ENCODE peak calls at places on chromosomes 13 and 19, in four cellular contexts. F is HFFc6, T is fibroblast of pulmonary artery, I is retinal pigment epithelial cell. V is an unnamed sample.

GRCh38 chr13:64453831-64454230 is 2776.3 kb downstream of the PCDH9 start:
- DNase-seq in F (no peak), T (no peak), I (no peak), V (no peak)

GRCh38 chr13:91553584-91553983 is 155.2 kb downstream of the GPC5 start:
- DNase-seq in F (no peak), T (no peak), I (no peak), V (no peak)

GRCh38 chr13:73059460-73060250 is 850 bp downstream of the KLF5 start:
- DNase-seq in F (peak), T (no peak), I (no peak), V (no peak)

GRCh38 chr13:49218493-49219051 is 1.6 kb upstream of the MLNR start:
- DNase-seq in F (no peak), T (no peak), I (peak), V (no peak)

GRCh38 chr13:113970810-113971470 is 2.9 kb downstream of the C13orf46 start:
- DNase-seq in F (no peak), T (peak), I (peak), V (peak)

GRCh38 chr13:52903320-52903719 is 54.9 kb upstream of the PCDH8 start:
- DNase-seq in F (no peak), T (no peak), I (no peak), V (no peak)

GRCh38 chr19:44587863-44588752 is 25.3 kb upstream of the IGSF23 start:
- DNase-seq in F (peak), T (peak), I (peak), V (peak)

GRCh38 chr19:14366529-14366928 is 14.7 kb upstream of the ADGRE5 start:
- DNase-seq in F (peak), T (peak), I (peak), V (peak)

GRCh38 chr19:10074153-10074552 is 12.0 kb upstream of the SHFL start:
- DNase-seq in F (peak), T (peak), I (no peak), V (no peak)

GRCh38 chr19:33432408-33433170 is 59.1 kb downstream of the CEBPG start:
- DNase-seq in F (no peak), T (no peak), I (no peak), V (no peak)

GRCh38 chr13:33932765-33933406 is 114.9 kb downstream of the RFC3 start:
- DNase-seq in F (no peak), T (peak), I (no peak), V (peak)

GRCh38 chr19:31553112-31553843 is 204.0 kb upstream of the TSHZ3 start:
- DNase-seq in F (no peak), T (no peak), I (no peak), V (no peak)

GRCh38 chr19:34808566-34808965 is 35.6 kb upstream of the ZNF599 start:
- DNase-seq in F (peak), T (peak), I (peak), V (peak)

GRCh38 chr13:61410669-61411297 is 4.9 kb downstream of the PCDH20 start:
- DNase-seq in F (no peak), T (peak), I (no peak), V (peak)

GRCh38 chr13:37791699-37792098 is 77.9 kb downstream of the TRPC4 start:
- DNase-seq in F (peak), T (peak), I (no peak), V (no peak)

GRCh38 chr13:113934576-113934975 is 39.3 kb downstream of the C13orf46 start:
- DNase-seq in F (no peak), T (no peak), I (no peak), V (no peak)

GRCh38 chr13:47945738-47946137 is 55.3 kb downstream of the SUCLA2 start:
- DNase-seq in F (no peak), T (peak), I (no peak), V (no peak)

GRCh38 chr13:28401303-28402056 is 93.4 kb downstream of the FLT1 start:
- DNase-seq in F (peak), T (peak), I (no peak), V (no peak)
- TF ChIP-seq CTCF in F (peak), T (no peak), I (no peak), V (no peak)

GRCh38 chr13:40318366-40318765 is 348.1 kb downstream of the FOXO1 start:
- DNase-seq in F (no peak), T (peak), I (peak), V (no peak)
- TF ChIP-seq CTCF in F (no peak), T (no peak), I (no peak), V (no peak)

GRCh38 chr13:110946171-110946570 is 31.3 kb upstream of the ANKRD10 start:
- DNase-seq in F (no peak), T (no peak), I (no peak), V (no peak)

GRCh38 chr13:110944968-110945952 is 30.4 kb upstream of the ANKRD10 start:
- DNase-seq in F (no peak), T (no peak), I (no peak), V (no peak)

GRCh38 chr13:110942248-110942981 is 27.5 kb upstream of the ANKRD10 start:
- DNase-seq in F (no peak), T (peak), I (no peak), V (no peak)

GRCh38 chr13:110949116-110949515 is 34.2 kb upstream of the ANKRD10 start:
- DNase-seq in F (no peak), T (no peak), I (no peak), V (no peak)

DNA sequence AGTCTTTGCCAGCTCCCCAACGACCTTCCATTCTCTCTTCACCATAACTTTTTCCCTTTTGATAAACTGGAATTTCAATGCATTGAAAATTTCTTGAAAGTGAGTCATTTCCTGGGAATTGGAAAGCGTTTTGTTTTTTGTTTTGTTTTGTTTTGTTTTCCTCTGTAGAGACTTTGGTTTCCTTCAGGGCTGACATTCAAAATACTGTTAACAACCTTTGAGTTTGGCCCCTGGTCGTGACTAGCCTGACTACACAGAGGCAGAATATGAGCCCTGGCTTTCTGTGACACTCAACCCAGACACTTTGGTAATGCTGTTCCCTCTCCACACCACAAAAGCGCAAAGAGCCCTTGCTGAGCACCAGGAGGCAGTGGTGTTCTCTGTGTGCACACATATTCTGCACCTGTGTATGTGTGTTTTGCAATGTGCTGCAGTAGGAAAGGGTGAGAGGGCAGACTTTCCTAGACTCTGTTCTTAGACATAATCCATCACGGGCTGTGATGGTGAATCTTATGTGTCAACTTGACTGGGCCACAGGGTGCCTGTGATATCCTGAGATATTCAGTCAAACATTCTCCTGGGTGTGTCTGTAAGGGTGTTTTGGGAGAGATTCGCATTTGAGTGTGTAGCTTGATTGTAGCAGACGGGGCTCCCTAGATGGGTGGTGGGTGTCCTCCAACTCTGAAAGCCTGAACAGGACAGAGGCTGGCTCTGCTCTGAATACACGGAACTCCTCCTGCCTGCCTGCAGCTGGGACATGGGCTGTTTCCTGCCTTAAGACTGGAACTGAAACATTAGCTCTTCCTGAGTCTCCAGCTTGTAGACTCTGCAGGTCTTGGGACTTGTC is 29.5 kb upstream of the ANKRD10 start:
- DNase-seq in F (peak), T (peak), I (peak), V (peak)
- TF ChIP-seq CTCF in F (peak), T (peak), I (peak), V (peak)

GRCh38 chr19:5519076-5519475 is 48.7 kb downstream of the TINCR start:
- DNase-seq in F (no peak), T (no peak), I (no peak), V (no peak)

GRCh38 chr19:5520501-5520900 is 47.3 kb downstream of the TINCR start:
- DNase-seq in F (no peak), T (no peak), I (no peak), V (no peak)

GRCh38 chr19:5514001-5514400 is 53.8 kb downstream of the TINCR start:
- DNase-seq in F (no peak), T (no peak), I (no peak), V (no peak)

DNA sequence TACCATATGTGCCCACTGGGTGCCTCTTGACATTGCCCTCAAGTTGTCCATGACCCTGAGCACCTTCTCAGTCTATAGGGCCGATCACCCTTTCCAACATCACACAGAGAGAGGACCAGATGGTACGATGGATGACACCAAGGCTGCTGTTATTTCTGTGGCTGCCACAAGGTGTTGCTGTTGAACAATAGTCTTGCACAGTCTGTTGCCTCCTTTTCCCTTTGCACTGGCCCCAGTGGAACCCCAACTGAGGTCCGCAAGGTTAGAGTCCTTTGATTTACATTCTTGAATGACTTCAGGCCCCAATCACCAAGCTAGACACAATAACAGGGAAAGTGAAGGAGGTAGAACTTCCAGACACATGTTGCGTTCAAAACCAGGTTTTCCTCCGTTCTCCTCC is 52.0 kb downstream of the TINCR start:
- DNase-seq in F (no peak), T (no peak), I (no peak), V (no peak)
- TF ChIP-seq CTCF in F (peak), T (peak), I (peak), V (peak)

DNA sequence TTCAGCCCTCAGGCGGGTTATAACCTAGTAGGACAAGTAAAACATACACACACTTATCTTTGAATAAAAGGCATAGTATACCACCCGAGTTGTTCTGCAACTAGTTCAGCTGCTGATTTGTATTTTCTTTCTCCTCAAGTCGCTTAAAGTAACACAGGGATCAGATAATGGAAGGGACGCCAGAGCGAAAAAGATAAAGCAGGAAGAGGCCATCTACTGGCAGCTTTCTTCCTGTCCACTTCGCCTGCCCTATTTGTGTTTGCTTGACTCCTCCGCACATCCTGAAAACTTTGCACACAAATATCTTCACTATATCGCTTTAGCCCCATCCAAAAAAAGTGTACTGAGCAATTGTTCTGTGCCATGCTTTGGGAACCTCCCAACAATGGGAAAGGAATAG is 238.0 kb upstream of the SOX21 start:
- DNase-seq in F (no peak), T (peak), I (no peak), V (no peak)
- TF ChIP-seq CTCF in F (peak), T (peak), I (peak), V (peak)

DNA sequence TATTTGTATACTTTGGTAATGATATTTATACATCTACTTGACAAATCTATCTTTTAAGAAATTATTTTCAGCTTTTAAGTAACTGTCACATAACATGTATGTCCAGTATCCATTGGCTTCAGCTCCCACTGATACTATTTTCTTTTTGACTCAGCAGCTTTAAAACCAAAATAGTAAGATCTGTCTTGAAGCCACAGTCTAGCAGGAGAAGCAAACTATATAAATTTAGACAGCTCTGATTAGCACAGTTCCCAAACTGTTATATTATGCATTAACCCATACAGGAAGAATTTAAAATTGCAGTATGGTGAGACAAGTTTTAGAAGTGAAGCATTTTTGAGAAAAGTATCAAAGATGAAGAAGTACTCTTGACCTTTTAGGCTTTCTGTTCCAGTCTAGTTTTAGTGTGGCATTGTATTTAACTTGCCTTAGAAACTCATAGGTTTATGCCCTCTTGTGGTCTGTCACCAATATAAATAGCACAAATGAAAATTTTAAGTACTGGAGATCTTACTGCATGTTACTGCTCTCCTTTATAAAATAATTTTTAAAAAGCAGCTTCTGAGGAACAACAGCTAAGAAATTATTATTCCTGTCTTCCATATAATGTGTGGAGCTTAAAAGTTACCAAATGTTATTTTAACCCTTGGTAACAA is 24.7 kb downstream of the URI1 start:
- DNase-seq in F (peak), T (peak), I (no peak), V (no peak)
- TF ChIP-seq CTCF in F (peak), T (peak), I (peak), V (peak)

GRCh38 chr13:23950736-23951510 is 53.6 kb upstream of the C1QTNF9B start:
- DNase-seq in F (no peak), T (no peak), I (no peak), V (no peak)
- TF ChIP-seq CTCF in F (peak), T (peak), I (peak), V (peak)

GRCh38 chr19:1843646-1844394 is 4.5 kb downstream of the REXO1 start:
- DNase-seq in F (no peak), T (no peak), I (no peak), V (no peak)
- TF ChIP-seq CTCF in F (peak), T (peak), I (peak), V (no peak)

GRCh38 chr13:77274126-77274525 is 52.8 kb downstream of the MYCBP2 start:
- DNase-seq in F (no peak), T (no peak), I (no peak), V (no peak)
- TF ChIP-seq CTCF in F (peak), T (no peak), I (no peak), V (no peak)

V was measured in astrocyte of the cerebellum.